ENCODE peak calls at places on chromosomes 12 and 14, in ten cellular contexts. U, B, O, N, E, K, C, Z, X and F are unnamed samples.

GRCh38 chr12:55930771-55931316 is at the start of gene DGKA:
- DNase-seq in U (peak; percentile 84), B (peak; percentile 25), O (peak; percentile 74), N (no peak), E (peak; percentile 45), K (peak; percentile 76), C (no peak), Z (peak; percentile 71), X (peak; percentile 85), F (peak; percentile 68)

GRCh38 chr12:6267007-6267721 is 43.3 kb upstream of the PLEKHG6 start:
- DNase-seq in U (no peak), B (no peak), O (no peak), N (no peak), E (no peak), K (no peak), C (no peak), Z (no peak), X (peak; percentile 75), F (peak; percentile 45)

GRCh38 chr12:57027011-57027804 is 10.9 kb upstream of the TAC3 start:
- DNase-seq in U (no peak), B (no peak), O (no peak), N (no peak), E (no peak), K (no peak), C (no peak), Z (no peak), X (no peak), F (no peak)

GRCh38 chr14:76644875-76645518 is 116.3 kb upstream of the VASH1 start:
- DNase-seq in U (peak; percentile 79), B (peak; percentile 19), O (peak; percentile 84), N (no peak), E (no peak), K (no peak), C (no peak), Z (peak; percentile 58), X (peak; percentile 12), F (peak; percentile 58)

GRCh38 chr12:114316076-114316475 is 89.9 kb downstream of the TBX5 start:
- DNase-seq in U (no peak), B (no peak), O (peak; percentile 15), N (no peak), E (no peak), K (no peak), C (no peak), Z (no peak), X (peak; percentile 84), F (no peak)

GRCh38 chr12:94614288-94614721 is 36.1 kb downstream of the TMCC3 start:
- DNase-seq in U (no peak), B (no peak), O (peak; percentile 76), N (no peak), E (no peak), K (no peak), C (no peak), Z (no peak), X (no peak), F (no peak)

GRCh38 chr12:52539024-52539820 is 13.7 kb downstream of the KRT71 start:
- DNase-seq in U (no peak), B (no peak), O (no peak), N (no peak), E (no peak), K (no peak), C (no peak), Z (peak; percentile 69), X (peak; percentile 20), F (no peak)

GRCh38 chr12:121596526-121596925 is 15.7 kb upstream of the KDM2B start:
- DNase-seq in U (no peak), B (no peak), O (no peak), N (no peak), E (no peak), K (no peak), C (no peak), Z (no peak), X (no peak), F (no peak)

GRCh38 chr12:89276860-89277259 is 75.4 kb downstream of the DUSP6 start:
- DNase-seq in U (no peak), B (peak; percentile 29), O (no peak), N (no peak), E (no peak), K (no peak), C (no peak), Z (no peak), X (no peak), F (no peak)

GRCh38 chr14:71242237-71242748 is 335.0 kb downstream of the PCNX1 start:
- DNase-seq in U (no peak), B (no peak), O (no peak), N (no peak), E (no peak), K (no peak), C (no peak), Z (no peak), X (peak; percentile 78), F (no peak)

GRCh38 chr12:1797011-1797901 is 23.1 kb upstream of the LRTM2 start:
- DNase-seq in U (peak; percentile 73), B (peak; percentile 72), O (peak; percentile 42), N (peak; percentile 51), E (peak; percentile 63), K (peak; percentile 88), C (peak; percentile 74), Z (no peak), X (no peak), F (peak; percentile 82)

GRCh38 chr12:107242189-107242588 is 148.8 kb upstream of the CRY1 start:
- DNase-seq in U (no peak), B (no peak), O (peak; percentile 21), N (no peak), E (no peak), K (no peak), C (no peak), Z (no peak), X (peak; percentile 20), F (no peak)

GRCh38 chr14:57326253-57326652 is 57.5 kb downstream of the AP5M1 start:
- DNase-seq in U (no peak), B (no peak), O (no peak), N (no peak), E (no peak), K (no peak), C (no peak), Z (no peak), X (no peak), F (no peak)

GRCh38 chr14:68255697-68256178 is 436.2 kb downstream of the RAD51B start:
- DNase-seq in U (no peak), B (no peak), O (no peak), N (no peak), E (no peak), K (no peak), C (no peak), Z (no peak), X (peak; percentile 93), F (no peak)

GRCh38 chr14:51443195-51444018 is 203.4 kb downstream of the TMX1 start:
- DNase-seq in U (no peak), B (no peak), O (no peak), N (no peak), E (no peak), K (no peak), C (no peak), Z (no peak), X (peak; percentile 61), F (no peak)

GRCh38 chr14:98182385-98183055 is 1089.5 kb downstream of the BCL11B start:
- DNase-seq in U (no peak), B (no peak), O (no peak), N (no peak), E (no peak), K (no peak), C (no peak), Z (no peak), X (no peak), F (no peak)
- H3K4me1 ChIP-seq in U (no peaks in the 10 kb centered on the region), B (no peaks in the 10 kb centered on the region), O (no peaks in the 10 kb centered on the region), N (no peaks in the 10 kb centered on the region), E (no peaks in the 10 kb centered on the region), K (no peaks in the 10 kb centered on the region), C (no peaks in the 10 kb centered on the region), Z (no peaks in the 10 kb centered on the region), X (no peaks in the 10 kb centered on the region), F (no peaks in the 10 kb centered on the region)

GRCh38 chr14:21302013-21302857 is 22.4 kb downstream of the RPGRIP1 start:
- DNase-seq in U (no peak), B (no peak), O (no peak), N (no peak), E (no peak), K (no peak), C (no peak), Z (no peak), X (no peak), F (no peak)

GRCh38 chr14:21300892-21301291 is 21.0 kb downstream of the RPGRIP1 start:
- DNase-seq in U (peak; percentile 65), B (peak; percentile 24), O (peak; percentile 78), N (no peak), E (peak; percentile 29), K (no peak), C (no peak), Z (no peak), X (no peak), F (no peak)

GRCh38 chr14:21298358-21298757 is 18.5 kb downstream of the RPGRIP1 start:
- DNase-seq in U (no peak), B (no peak), O (no peak), N (no peak), E (no peak), K (no peak), C (no peak), Z (no peak), X (no peak), F (no peak)

GRCh38 chr14:21299562-21300130 is 19.8 kb downstream of the RPGRIP1 start:
- DNase-seq in U (no peak), B (no peak), O (peak; percentile 25), N (no peak), E (no peak), K (no peak), C (no peak), Z (no peak), X (no peak), F (no peak)
- H3K4me1 ChIP-seq in U (peaks cover 19% of the 10 kb centered on the region), B (peaks cover 6% of the 10 kb centered on the region), O (peaks cover 12% of the 10 kb centered on the region), N (no peaks in the 10 kb centered on the region), E (peaks cover 6% of the 10 kb centered on the region), K (peaks cover 7% of the 10 kb centered on the region), C (peaks cover 5% of the 10 kb centered on the region), Z (no peaks in the 10 kb centered on the region), X (no peaks in the 10 kb centered on the region), F (peaks cover 6% of the 10 kb centered on the region)

GRCh38 chr12:108803428-108804105 is 53.8 kb downstream of the SSH1 start:
- DNase-seq in U (peak; percentile 90), B (peak; percentile 51), O (peak; percentile 90), N (peak; percentile 96), E (peak; percentile 80), K (peak; percentile 91), C (peak; percentile 90), Z (peak; percentile 92), X (peak; percentile 94), F (peak; percentile 94)
- H3K4me1 ChIP-seq in U (peaks cover 38% of the 10 kb centered on the region), B (peaks cover 92% of the 10 kb centered on the region), O (peaks cover 21% of the 10 kb centered on the region), N (peaks cover 3% of the 10 kb centered on the region), E (peaks cover 74% of the 10 kb centered on the region), K (peaks cover 50% of the 10 kb centered on the region), C (peaks cover 76% of the 10 kb centered on the region), Z (peaks cover 6% of the 10 kb centered on the region), X (peaks cover 45% of the 10 kb centered on the region), F (no peaks in the 10 kb centered on the region)

DNA sequence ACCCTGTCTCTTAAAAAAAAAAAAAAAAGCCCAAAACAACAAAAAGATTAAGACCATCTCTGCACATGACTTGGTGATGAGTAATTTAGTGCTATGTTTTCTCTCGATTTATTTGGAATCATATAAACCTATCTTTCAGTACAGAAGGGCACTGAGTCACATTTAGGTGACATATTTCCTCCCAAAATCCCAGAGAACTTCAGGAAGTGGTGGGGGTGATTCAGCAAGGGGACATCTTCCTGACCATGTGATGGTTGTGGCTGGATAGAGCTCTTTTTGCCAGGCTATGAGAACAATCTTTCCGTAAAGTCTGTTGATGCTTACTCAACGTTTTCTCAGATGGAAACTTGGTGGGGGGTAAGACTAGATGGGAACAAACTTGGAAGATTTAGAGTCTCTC is 50.0 kb downstream of the PPFIBP1 start:
- DNase-seq in U (no peak), B (no peak), O (no peak), N (no peak), E (no peak), K (no peak), C (no peak), Z (no peak), X (peak; percentile 97), F (no peak)
- H3K4me1 ChIP-seq in U (no peaks in the 10 kb centered on the region), B (peaks cover 92% of the 10 kb centered on the region), O (peaks cover 2% of the 10 kb centered on the region), N (no peaks in the 10 kb centered on the region), E (peaks cover 37% of the 10 kb centered on the region), K (peaks cover 29% of the 10 kb centered on the region), C (peaks cover 44% of the 10 kb centered on the region), Z (peaks cover 39% of the 10 kb centered on the region), X (peaks cover 17% of the 10 kb centered on the region), F (peaks cover 46% of the 10 kb centered on the region)